ENCODE peak calls at places on chromosomes 7 and 10, in six cellular contexts. One of them, this sample, is unnamed. For H3K4me1, the result is how much of the 10 kb centered on the place peaks cover.

GRCh38 chr7:34133983-34134782 is 228.8 kb downstream of the BMPER start:
- DNase-seq in HepG2: peak
- DNase-seq in SK-N-SH: peak
- DNase-seq in transverse colon: peak
- DNase-seq in H1: peak
- DNase-seq in ovary: peak
- DNase-seq in this sample: peak

GRCh38 chr7:1651031-1651446 is 19.0 kb upstream of the ELFN1 start:
- DNase-seq in H1: peak
- DNase-seq in HepG2: no peak
- DNase-seq in ovary: no peak
- DNase-seq in SK-N-SH: peak
- DNase-seq in transverse colon: no peak
- DNase-seq in this sample: no peak

GRCh38 chr10:78764846-78765430 is 303.8 kb upstream of the ZMIZ1 start:
- DNase-seq in transverse colon: no peak
- DNase-seq in ovary: no peak
- DNase-seq in H1: no peak
- DNase-seq in SK-N-SH: no peak
- DNase-seq in HepG2: no peak
- DNase-seq in this sample: no peak

GRCh38 chr10:61010863-61011262 is 66.9 kb upstream of the RHOBTB1 start:
- DNase-seq in SK-N-SH: no peak
- DNase-seq in HepG2: no peak
- DNase-seq in H1: no peak
- DNase-seq in transverse colon: no peak
- DNase-seq in ovary: no peak
- DNase-seq in this sample: no peak

GRCh38 chr10:1540144-1540543 is 197.2 kb downstream of the ADARB2 start:
- DNase-seq in H1: no peak
- DNase-seq in transverse colon: peak
- DNase-seq in ovary: no peak
- DNase-seq in SK-N-SH: no peak
- DNase-seq in HepG2: no peak
- DNase-seq in this sample: peak

GRCh38 chr7:141344153-141344935 is 206.9 kb upstream of the AGK start:
- DNase-seq in transverse colon: no peak
- DNase-seq in ovary: no peak
- DNase-seq in HepG2: no peak
- DNase-seq in H1: no peak
- DNase-seq in SK-N-SH: no peak
- DNase-seq in this sample: no peak

GRCh38 chr10:133458710-133459453 is 5.1 kb downstream of the SCART1 start:
- DNase-seq in transverse colon: no peak
- DNase-seq in ovary: no peak
- DNase-seq in H1: no peak
- DNase-seq in SK-N-SH: no peak
- DNase-seq in HepG2: no peak
- DNase-seq in this sample: no peak

GRCh38 chr10:1290071-1290471 is 233.9 kb downstream of the WDR37 start:
- DNase-seq in transverse colon: no peak
- DNase-seq in HepG2: no peak
- DNase-seq in SK-N-SH: no peak
- DNase-seq in ovary: no peak
- DNase-seq in H1: peak
- DNase-seq in this sample: no peak

GRCh38 chr7:70674268-70675025 is 457.5 kb upstream of the GALNT17 start:
- DNase-seq in HepG2: no peak
- DNase-seq in SK-N-SH: no peak
- DNase-seq in ovary: no peak
- DNase-seq in transverse colon: no peak
- DNase-seq in H1: no peak
- DNase-seq in this sample: no peak

GRCh38 chr10:73887038-73888015 is 13.0 kb upstream of the CAMK2G start:
- DNase-seq in ovary: peak
- DNase-seq in SK-N-SH: peak
- DNase-seq in HepG2: no peak
- DNase-seq in transverse colon: peak
- DNase-seq in H1: no peak
- DNase-seq in this sample: peak

GRCh38 chr7:33044986-33045385 is 17.6 kb downstream of the NT5C3A start:
- DNase-seq in SK-N-SH: no peak
- DNase-seq in ovary: no peak
- DNase-seq in transverse colon: no peak
- DNase-seq in H1: no peak
- DNase-seq in HepG2: no peak
- DNase-seq in this sample: no peak

GRCh38 chr7:145863-146262 is 46.5 kb upstream of the FAM20C start:
- DNase-seq in ovary: no peak
- DNase-seq in SK-N-SH: no peak
- DNase-seq in transverse colon: no peak
- DNase-seq in HepG2: no peak
- DNase-seq in H1: no peak
- DNase-seq in this sample: no peak

GRCh38 chr7:13602036-13602435 is 387.4 kb downstream of the ETV1 start:
- DNase-seq in HepG2: no peak
- DNase-seq in H1: no peak
- DNase-seq in transverse colon: no peak
- DNase-seq in ovary: no peak
- DNase-seq in SK-N-SH: peak
- DNase-seq in this sample: no peak

GRCh38 chr7:3862774-3863173 is 561.7 kb downstream of the SDK1 start:
- DNase-seq in SK-N-SH: no peak
- DNase-seq in transverse colon: no peak
- DNase-seq in H1: no peak
- DNase-seq in HepG2: no peak
- DNase-seq in ovary: no peak
- DNase-seq in this sample: no peak

GRCh38 chr7:36192050-36192824 is 39.2 kb downstream of the EEPD1 start:
- DNase-seq in H1: no peak
- DNase-seq in SK-N-SH: no peak
- DNase-seq in HepG2: no peak
- DNase-seq in ovary: peak
- DNase-seq in transverse colon: no peak
- DNase-seq in this sample: peak

GRCh38 chr7:96199421-96199820 is 122.5 kb downstream of the SLC25A13 start:
- DNase-seq in transverse colon: no peak
- DNase-seq in ovary: no peak
- DNase-seq in H1: no peak
- DNase-seq in SK-N-SH: no peak
- DNase-seq in HepG2: no peak
- DNase-seq in this sample: no peak

GRCh38 chr10:33010132-33011037 is 52.4 kb upstream of the ITGB1 start:
- DNase-seq in transverse colon: no peak
- DNase-seq in SK-N-SH: peak
- DNase-seq in H1: no peak
- DNase-seq in HepG2: peak
- DNase-seq in ovary: no peak
- DNase-seq in this sample: no peak

GRCh38 chr7:2866601-2867000 is 22.5 kb upstream of the GNA12 start:
- DNase-seq in transverse colon: no peak
- DNase-seq in SK-N-SH: no peak
- DNase-seq in HepG2: no peak
- DNase-seq in ovary: no peak
- DNase-seq in H1: no peak
- DNase-seq in this sample: no peak

GRCh38 chr7:110168010-110168409 is 922.9 kb upstream of the LRRN3 start:
- DNase-seq in transverse colon: no peak
- DNase-seq in HepG2: no peak
- DNase-seq in ovary: no peak
- DNase-seq in SK-N-SH: no peak
- DNase-seq in H1: no peak
- DNase-seq in this sample: no peak

GRCh38 chr7:137151056-137151731 is 192.3 kb downstream of the PTN start:
- DNase-seq in SK-N-SH: no peak
- DNase-seq in transverse colon: no peak
- DNase-seq in ovary: no peak
- DNase-seq in H1: no peak
- DNase-seq in HepG2: no peak
- DNase-seq in this sample: no peak

GRCh38 chr7:15862781-15863165 is 176.3 kb upstream of the MEOX2 start:
- DNase-seq in SK-N-SH: no peak
- DNase-seq in transverse colon: no peak
- DNase-seq in HepG2: no peak
- DNase-seq in ovary: no peak
- DNase-seq in H1: no peak
- DNase-seq in this sample: no peak

GRCh38 chr7:33716581-33717477 is 188.5 kb upstream of the BMPER start:
- DNase-seq in SK-N-SH: no peak
- DNase-seq in transverse colon: no peak
- DNase-seq in HepG2: peak
- DNase-seq in H1: no peak
- DNase-seq in ovary: no peak
- DNase-seq in this sample: no peak

GRCh38 chr7:42935861-42936260 is 3.7 kb downstream of the MRPL32 start:
- DNase-seq in HepG2: no peak
- DNase-seq in H1: no peak
- DNase-seq in SK-N-SH: no peak
- DNase-seq in ovary: no peak
- DNase-seq in transverse colon: no peak
- DNase-seq in this sample: no peak

GRCh38 chr7:27661776-27662489 is 750 bp downstream of the HIBADH start:
- DNase-seq in H1: no peak
- DNase-seq in ovary: peak
- DNase-seq in transverse colon: peak
- DNase-seq in HepG2: peak
- DNase-seq in SK-N-SH: peak
- DNase-seq in this sample: peak

GRCh38 chr7:128055668-128056067 is 24.4 kb upstream of the LRRC4 start:
- DNase-seq in H1: no peak
- DNase-seq in HepG2: no peak
- DNase-seq in ovary: no peak
- DNase-seq in SK-N-SH: peak
- DNase-seq in transverse colon: no peak
- DNase-seq in this sample: no peak

DNA sequence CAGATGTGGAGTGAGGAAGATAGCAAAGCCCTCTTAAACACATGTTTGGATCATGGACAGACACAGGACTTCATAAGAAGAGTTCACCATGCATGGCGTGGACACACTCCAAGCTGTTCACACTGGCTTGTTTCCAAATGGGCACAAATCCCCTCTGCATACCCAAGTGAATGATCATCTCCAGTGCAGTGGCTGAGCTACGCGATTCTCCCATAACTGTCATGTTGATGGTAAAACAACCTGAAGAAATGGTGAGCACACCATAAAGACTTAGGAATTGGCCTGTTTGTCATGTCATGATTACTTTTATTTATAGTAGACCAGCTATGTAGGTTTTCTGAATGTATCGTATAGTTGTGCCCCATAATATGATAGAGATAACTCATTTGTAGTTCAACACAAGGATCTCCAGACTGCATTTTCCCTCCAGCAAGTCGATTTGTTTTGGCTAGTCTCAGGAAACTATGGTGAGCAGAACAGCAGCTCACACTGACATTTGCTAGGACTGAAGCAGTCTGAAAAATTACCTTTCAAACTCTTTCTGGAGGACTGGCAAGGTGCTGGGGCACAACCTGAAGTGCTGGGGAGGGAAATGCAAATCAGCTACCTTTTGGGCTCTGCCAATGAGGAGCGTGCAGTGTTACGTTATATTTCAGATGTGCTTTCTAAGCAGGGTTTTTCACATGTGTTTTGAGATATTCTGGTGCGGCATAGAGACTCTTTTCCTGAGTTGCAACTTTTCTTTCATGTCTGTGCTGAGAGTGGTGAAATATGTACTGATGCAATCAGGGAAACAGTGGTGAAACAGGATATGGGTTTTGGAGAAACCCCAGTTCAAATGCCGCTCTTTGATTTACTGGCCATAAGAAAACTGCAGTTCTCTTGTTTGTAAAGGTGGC is 629.7 kb upstream of the DPP6 start:
- DNase-seq in H1: no peak
- DNase-seq in SK-N-SH: no peak
- DNase-seq in HepG2: no peak
- DNase-seq in ovary: no peak
- DNase-seq in transverse colon: no peak
- DNase-seq in this sample: no peak
- TF ChIP-seq EP300 in H1: no peak
- TF ChIP-seq EP300 in SK-N-SH: no peak
- TF ChIP-seq EP300 in HepG2: no peak
- TF ChIP-seq EP300 in ovary: no peak
- TF ChIP-seq EP300 in transverse colon: no peak
- TF ChIP-seq EP300 in this sample: no peak

GRCh38 chr10:23337616-23338015 is 7.0 kb downstream of the C10orf67 start:
- DNase-seq in HepG2: no peak
- DNase-seq in transverse colon: no peak
- DNase-seq in ovary: no peak
- DNase-seq in SK-N-SH: no peak
- DNase-seq in H1: no peak
- DNase-seq in this sample: no peak

GRCh38 chr10:23326541-23327307 is 17.9 kb downstream of the C10orf67 start:
- DNase-seq in SK-N-SH: no peak
- DNase-seq in H1: no peak
- DNase-seq in HepG2: no peak
- DNase-seq in ovary: no peak
- DNase-seq in transverse colon: no peak
- DNase-seq in this sample: no peak

GRCh38 chr10:23330953-23331352 is 13.6 kb downstream of the C10orf67 start:
- DNase-seq in transverse colon: no peak
- DNase-seq in ovary: no peak
- DNase-seq in SK-N-SH: no peak
- DNase-seq in H1: no peak
- DNase-seq in HepG2: no peak
- DNase-seq in this sample: no peak

GRCh38 chr10:23331567-23332290 is 12.9 kb downstream of the C10orf67 start:
- DNase-seq in SK-N-SH: no peak
- DNase-seq in H1: no peak
- DNase-seq in ovary: no peak
- DNase-seq in HepG2: no peak
- DNase-seq in transverse colon: no peak
- DNase-seq in this sample: no peak
- H3K27ac ChIP-seq in SK-N-SH: peak
- H3K27ac ChIP-seq in H1: no peak
- H3K27ac ChIP-seq in ovary: no peak
- H3K27ac ChIP-seq in HepG2: no peak
- H3K27ac ChIP-seq in transverse colon: no peak
- H3K27ac ChIP-seq in this sample: no peak

DNA sequence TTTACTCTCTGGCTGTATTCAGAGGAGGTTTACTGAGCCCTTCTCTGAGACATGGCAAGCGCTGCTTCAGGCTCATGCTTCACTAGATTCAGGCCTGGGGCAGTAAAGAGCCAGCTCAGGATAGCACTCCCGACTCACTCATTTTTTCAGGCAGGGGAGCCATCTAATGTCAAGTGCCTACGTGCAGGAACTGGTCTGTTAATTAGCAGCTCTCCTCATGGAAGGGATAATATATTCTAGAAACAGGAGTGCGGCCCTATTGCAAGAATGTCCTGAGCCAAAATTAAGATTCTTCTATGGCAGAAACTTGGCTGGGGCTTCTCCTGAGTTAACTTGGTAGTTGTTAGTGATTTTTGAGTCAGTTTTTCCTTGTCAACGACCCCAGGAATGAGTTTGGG is 111.3 kb downstream of the EGFR start:
- DNase-seq in ovary: no peak
- DNase-seq in HepG2: no peak
- DNase-seq in transverse colon: no peak
- DNase-seq in SK-N-SH: no peak
- DNase-seq in H1: no peak
- DNase-seq in this sample: no peak
- H3K4me1 ChIP-seq in ovary: under half
- H3K4me1 ChIP-seq in HepG2: half or more
- H3K4me1 ChIP-seq in transverse colon: half or more
- H3K4me1 ChIP-seq in SK-N-SH: half or more
- H3K4me1 ChIP-seq in H1: under half
- H3K4me1 ChIP-seq in this sample: half or more

GRCh38 chr7:80307251-80307856 is 172.7 kb downstream of the GNAI1 start:
- DNase-seq in H1: no peak
- DNase-seq in HepG2: no peak
- DNase-seq in SK-N-SH: peak
- DNase-seq in ovary: no peak
- DNase-seq in transverse colon: no peak
- DNase-seq in this sample: no peak
- TF ChIP-seq EP300 in H1: no peak
- TF ChIP-seq EP300 in HepG2: no peak
- TF ChIP-seq EP300 in SK-N-SH: no peak
- TF ChIP-seq EP300 in ovary: no peak
- TF ChIP-seq EP300 in transverse colon: no peak
- TF ChIP-seq EP300 in this sample: no peak

This sample was measured in sigmoid colon.